ENCODE peak calls at places on chromosomes 5 and 9, in five cellular contexts. D is SK-N-SH, L is endothelial cell of umbilical vein, J is GM12878, S is A549. Y is an unnamed sample.

GRCh38 chr5:76427481-76428140 is 24.5 kb downstream of the IQGAP2 start:
- DNase-seq in D (no peak), L (no peak), J (no peak), S (no peak), Y (no peak)

GRCh38 chr5:122775713-122776084 is 819 bp downstream of the SNX2 start:
- DNase-seq in D (peak; percentile 12), L (peak; percentile 63), J (no peak), S (no peak), Y (peak; percentile 71)

GRCh38 chr9:106704056-106704625 is 158.8 kb upstream of the ZNF462 start:
- DNase-seq in D (no peak), L (no peak), J (no peak), S (no peak), Y (no peak)

GRCh38 chr5:56269216-56269927 is 36.2 kb upstream of the ANKRD55 start:
- DNase-seq in D (peak; percentile 49), L (peak; percentile 72), J (peak; percentile 55), S (peak; percentile 46), Y (peak; percentile 76)

GRCh38 chr5:83721878-83722779 is 1.5 kb upstream of the HAPLN1 start:
- DNase-seq in D (peak; percentile 85), L (peak; percentile 71), J (no peak), S (peak; percentile 67), Y (no peak)

GRCh38 chr5:143636951-143637528 is 174.9 kb upstream of the HMHB1 start:
- DNase-seq in D (no peak), L (no peak), J (no peak), S (peak; percentile 23), Y (no peak)

GRCh38 chr5:151151793-151152192 is 5.8 kb downstream of the ANXA6 start:
- DNase-seq in D (no peak), L (no peak), J (peak; percentile 61), S (no peak), Y (peak; percentile 87)

GRCh38 chr9:120915854-120916495 is 10.6 kb downstream of the TRAF1 start:
- DNase-seq in D (no peak), L (no peak), J (no peak), S (no peak), Y (peak; percentile 48)

GRCh38 chr9:18626046-18626698 is 152.2 kb downstream of the ADAMTSL1 start:
- DNase-seq in D (no peak), L (no peak), J (no peak), S (no peak), Y (no peak)

GRCh38 chr5:154762261-154762660 is 7.1 kb downstream of the LARP1 start:
- DNase-seq in D (no peak), L (no peak), J (no peak), S (no peak), Y (no peak)

GRCh38 chr9:123420560-123421210 is 64.7 kb downstream of the CRB2 start:
- DNase-seq in D (no peak), L (no peak), J (no peak), S (no peak), Y (no peak)

GRCh38 chr9:89179920-89180667 is 1.5 kb upstream of the SHC3 start:
- DNase-seq in D (peak; percentile 88), L (peak; percentile 97), J (no peak), S (peak; percentile 88), Y (peak; percentile 96)
- H3K4me3 ChIP-seq in D (peak overlapping the region; percentile 49), L (peak overlapping the region; percentile 60), J (no peak overlapping the region), S (peak overlapping the region; percentile 40), Y (peak overlapping the region; percentile 78)

GRCh38 chr5:172556971-172557461 is 84.0 kb upstream of the NEURL1B start:
- DNase-seq in D (no peak), L (no peak), J (no peak), S (no peak), Y (no peak)
- TF ChIP-seq MAX in D (no peak), L (no peak), J (no peak), S (no peak), Y (no peak)

DNA sequence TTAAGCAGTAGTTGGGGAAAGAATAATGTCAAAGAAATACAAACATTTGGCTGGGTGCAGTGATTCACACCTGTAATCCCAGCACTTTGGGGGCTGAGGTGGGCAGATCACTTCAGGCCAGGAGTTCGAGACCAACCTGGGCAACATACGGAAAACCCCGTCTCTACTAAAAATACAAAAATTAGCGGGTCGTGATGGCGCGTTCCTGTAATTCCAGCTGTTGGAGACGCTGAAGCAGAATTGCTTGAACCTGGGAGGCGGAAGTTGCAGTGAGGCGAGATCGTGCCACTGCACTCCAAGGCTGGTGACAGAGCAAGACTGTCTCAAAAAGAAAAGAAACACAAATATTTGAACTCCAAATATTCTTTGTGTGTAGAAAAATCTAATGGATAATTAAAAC is 4.7 kb downstream of the MATR3 start:
- DNase-seq in D (no peak), L (no peak), J (no peak), S (no peak), Y (no peak)
- H3K4me3 ChIP-seq in D (no peak overlapping the region), L (no peak overlapping the region), J (peak overlapping the region; percentile 39), S (no peak overlapping the region), Y (peak overlapping the region; percentile 28)

GRCh38 chr5:138178516-138179276 is at the start of the genes BRD8 and KIF20A:
- DNase-seq in D (peak; percentile 87), L (peak; percentile 98), J (peak; percentile 92), S (peak; percentile 96), Y (peak; percentile 98)
- TF ChIP-seq MAX in D (peak; percentile 99), L (peak; percentile 92), J (peak; percentile 98), S (peak; percentile 91), Y (peak; percentile 94)

GRCh38 chr9:137078701-137079400 is 1.5 kb downstream of the UAP1L1 start:
- DNase-seq in D (no peak), L (no peak), J (no peak), S (no peak), Y (no peak)
- H3K4me3 ChIP-seq in D (no peak overlapping the region), L (no peak overlapping the region), J (peak overlapping the region; percentile 66), S (no peak overlapping the region), Y (no peak overlapping the region)

DNA sequence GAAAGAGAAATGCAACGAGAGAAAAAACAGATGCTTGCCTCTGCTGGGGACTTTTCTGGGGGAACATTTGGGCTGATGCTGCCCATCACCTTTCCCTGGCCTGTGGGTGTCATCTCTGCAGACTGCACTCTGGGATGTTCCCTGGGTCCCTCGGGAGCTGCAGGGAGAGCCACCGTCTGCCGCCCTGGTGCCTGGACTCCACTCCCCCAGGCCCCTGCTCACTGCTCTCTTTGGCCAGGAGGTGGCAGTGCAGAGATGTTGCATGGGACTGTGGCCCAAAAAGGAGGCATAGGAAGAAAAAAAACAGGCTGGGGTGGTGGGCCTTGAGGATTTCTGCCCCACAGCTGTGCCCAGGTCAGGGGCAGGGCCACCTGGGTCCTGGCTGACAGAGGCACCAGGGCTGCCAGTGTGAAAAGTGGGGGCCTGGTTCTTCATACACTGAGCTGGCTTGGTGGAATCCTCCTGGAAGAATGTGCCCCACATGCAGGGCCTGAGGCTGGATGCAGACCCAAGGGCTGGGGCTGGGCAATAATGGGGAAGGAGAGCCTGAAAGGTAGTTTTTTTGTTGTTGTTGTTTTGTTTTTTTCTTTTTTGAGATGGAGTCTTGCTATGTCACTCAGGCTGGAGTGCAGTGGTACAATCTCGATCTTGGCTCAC is 353.6 kb downstream of the SLIT3 start:
- DNase-seq in D (peak; percentile 78), L (peak; percentile 24), J (no peak), S (peak; percentile 60), Y (peak; percentile 61)
- TF ChIP-seq MAX in D (no peak), L (no peak), J (no peak), S (no peak), Y (no peak)

GRCh38 chr5:163607256-163607655 is 101.8 kb downstream of the MAT2B start:
- DNase-seq in D (no peak), L (no peak), J (no peak), S (no peak), Y (no peak)

GRCh38 chr5:163614787-163615186 is 109.4 kb downstream of the MAT2B start:
- DNase-seq in D (no peak), L (no peak), J (no peak), S (no peak), Y (no peak)

GRCh38 chr5:163612358-163613149 is 107.1 kb downstream of the MAT2B start:
- DNase-seq in D (no peak), L (no peak), J (no peak), S (no peak), Y (no peak)

GRCh38 chr5:163613150-163613442 is 107.7 kb downstream of the MAT2B start:
- DNase-seq in D (no peak), L (no peak), J (no peak), S (no peak), Y (no peak)

GRCh38 chr5:163609910-163610309 is 104.5 kb downstream of the MAT2B start:
- DNase-seq in D (no peak), L (no peak), J (no peak), S (no peak), Y (no peak)
- H3K4me3 ChIP-seq in D (no peak overlapping the region), L (no peak overlapping the region), J (no peak overlapping the region), S (no peak overlapping the region), Y (no peak overlapping the region)

GRCh38 chr9:92563701-92564100 is 27.9 kb upstream of the ECM2 start:
- DNase-seq in D (no peak), L (no peak), J (no peak), S (no peak), Y (no peak)

GRCh38 chr9:92564479-92564878 is 28.7 kb upstream of the ECM2 start:
- DNase-seq in D (no peak), L (peak; percentile 10), J (no peak), S (no peak), Y (no peak)

GRCh38 chr9:92561374-92562329 is 25.9 kb upstream of the ECM2 start:
- DNase-seq in D (no peak), L (no peak), J (no peak), S (no peak), Y (no peak)

GRCh38 chr9:92558612-92559374 is 23.0 kb upstream of the ECM2 start:
- DNase-seq in D (no peak), L (no peak), J (no peak), S (no peak), Y (no peak)
- TF ChIP-seq MAX in D (no peak), L (no peak), J (no peak), S (no peak), Y (no peak)

GRCh38 chr9:14168381-14168780 is 145.6 kb downstream of the NFIB start:
- DNase-seq in D (no peak), L (no peak), J (no peak), S (no peak), Y (no peak)

GRCh38 chr9:14159440-14160222 is 154.3 kb downstream of the NFIB start:
- DNase-seq in D (no peak), L (no peak), J (no peak), S (no peak), Y (no peak)

GRCh38 chr9:14170392-14170931 is 143.5 kb downstream of the NFIB start:
- DNase-seq in D (no peak), L (no peak), J (no peak), S (no peak), Y (no peak)

GRCh38 chr9:14165376-14166035 is 148.4 kb downstream of the NFIB start:
- DNase-seq in D (no peak), L (no peak), J (no peak), S (no peak), Y (no peak)

DNA sequence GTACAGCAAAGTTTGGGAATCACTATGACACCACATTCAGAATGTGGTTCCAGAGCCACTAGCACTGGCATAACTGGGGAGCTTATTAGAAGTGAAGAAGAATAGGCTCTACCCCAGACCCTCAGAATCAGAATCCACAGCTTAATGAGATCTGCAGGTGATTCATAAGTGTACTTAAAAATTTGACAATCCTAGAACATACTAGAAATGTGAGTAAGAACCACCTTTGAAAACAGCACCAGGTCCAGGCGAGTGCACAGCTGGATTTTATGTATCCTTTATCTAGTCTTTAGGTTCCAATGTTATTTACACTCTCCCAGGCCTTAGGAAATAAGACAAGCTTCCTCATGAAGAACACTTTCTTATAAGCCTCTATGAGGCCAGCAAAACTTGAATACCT is 149.0 kb downstream of the NFIB start:
- DNase-seq in D (no peak), L (no peak), J (no peak), S (no peak), Y (no peak)
- H3K4me3 ChIP-seq in D (no peak overlapping the region), L (no peak overlapping the region), J (no peak overlapping the region), S (no peak overlapping the region), Y (no peak overlapping the region)

GRCh38 chr5:79074641-79075040 is 5.1 kb downstream of the BHMT2 start:
- DNase-seq in D (no peak), L (no peak), J (no peak), S (no peak), Y (peak; percentile 62)
- TF ChIP-seq MAX in D (no peak), L (no peak), J (no peak), S (no peak), Y (peak; percentile 76)